ENCODE peak calls at places on chromosomes 7 and 10, in four cellular contexts. One of them, this sample, is unnamed.

GRCh38 chr10:86267286-86268195 is 99.1 kb downstream of the GRID1 start:
- DNase-seq in IMR-90: no peak
- DNase-seq in progenitor cell of endocrine pancreas: peak; percentile 3
- DNase-seq in WERI-Rb-1: no peak
- DNase-seq in this sample: peak; percentile 42

GRCh38 chr7:148330822-148331221 is 259.7 kb upstream of the C7orf33 start:
- DNase-seq in IMR-90: no peak
- DNase-seq in WERI-Rb-1: no peak
- DNase-seq in progenitor cell of endocrine pancreas: no peak
- DNase-seq in this sample: no peak

GRCh38 chr10:43054593-43054992 is 22.3 kb upstream of the RET start:
- DNase-seq in IMR-90: no peak
- DNase-seq in progenitor cell of endocrine pancreas: no peak
- DNase-seq in WERI-Rb-1: no peak
- DNase-seq in this sample: no peak

GRCh38 chr7:127618042-127618441 is at the start of gene PAX4:
- DNase-seq in progenitor cell of endocrine pancreas: no peak
- DNase-seq in WERI-Rb-1: no peak
- DNase-seq in IMR-90: no peak
- DNase-seq in this sample: no peak

GRCh38 chr10:86673827-86674581 is 5.7 kb downstream of the LDB3 start:
- DNase-seq in progenitor cell of endocrine pancreas: no peak
- DNase-seq in IMR-90: no peak
- DNase-seq in WERI-Rb-1: peak; percentile 91
- DNase-seq in this sample: peak; percentile 70

GRCh38 chr10:115936926-115937755 is 335.9 kb downstream of the GFRA1 start:
- DNase-seq in WERI-Rb-1: no peak
- DNase-seq in progenitor cell of endocrine pancreas: no peak
- DNase-seq in IMR-90: peak; percentile 69
- DNase-seq in this sample: no peak

GRCh38 chr10:33421789-33422188 is 87.3 kb upstream of the NRP1 start:
- DNase-seq in IMR-90: peak; percentile 93
- DNase-seq in WERI-Rb-1: no peak
- DNase-seq in progenitor cell of endocrine pancreas: no peak
- DNase-seq in this sample: no peak

GRCh38 chr7:141074162-141074989 is 512 bp downstream of the TMEM178B start:
- DNase-seq in WERI-Rb-1: peak; percentile 46
- DNase-seq in IMR-90: no peak
- DNase-seq in progenitor cell of endocrine pancreas: peak; percentile 29
- DNase-seq in this sample: peak; percentile 87

GRCh38 chr7:111788426-111788825 is 226.1 kb upstream of the IMMP2L start:
- DNase-seq in WERI-Rb-1: peak; percentile 61
- DNase-seq in IMR-90: peak; percentile 61
- DNase-seq in progenitor cell of endocrine pancreas: no peak
- DNase-seq in this sample: peak; percentile 55

GRCh38 chr10:79201706-79202105 is 132.9 kb downstream of the ZMIZ1 start:
- DNase-seq in WERI-Rb-1: no peak
- DNase-seq in IMR-90: no peak
- DNase-seq in progenitor cell of endocrine pancreas: no peak
- DNase-seq in this sample: no peak

GRCh38 chr7:78363866-78364265 is 565.3 kb downstream of the PHTF2 start:
- DNase-seq in WERI-Rb-1: no peak
- DNase-seq in progenitor cell of endocrine pancreas: no peak
- DNase-seq in IMR-90: no peak
- DNase-seq in this sample: no peak

GRCh38 chr10:69123306-69123746 is 652 bp upstream of the VPS26A start:
- DNase-seq in WERI-Rb-1: peak; percentile 73
- DNase-seq in IMR-90: peak; percentile 71
- DNase-seq in progenitor cell of endocrine pancreas: no peak
- DNase-seq in this sample: no peak

GRCh38 chr10:17138450-17139062 is 8.9 kb upstream of the CUBN start:
- DNase-seq in progenitor cell of endocrine pancreas: no peak
- DNase-seq in IMR-90: no peak
- DNase-seq in WERI-Rb-1: no peak
- DNase-seq in this sample: no peak

GRCh38 chr7:117048114-117048853 is 95.0 kb downstream of the ST7 start:
- DNase-seq in progenitor cell of endocrine pancreas: no peak
- DNase-seq in WERI-Rb-1: no peak
- DNase-seq in IMR-90: no peak
- DNase-seq in this sample: no peak

GRCh38 chr7:27462575-27463270 is 200.0 kb downstream of the HIBADH start:
- DNase-seq in WERI-Rb-1: no peak
- DNase-seq in progenitor cell of endocrine pancreas: no peak
- DNase-seq in IMR-90: peak; percentile 33
- DNase-seq in this sample: no peak

GRCh38 chr7:133564484-133564883 is 311.6 kb downstream of the EXOC4 start:
- DNase-seq in WERI-Rb-1: no peak
- DNase-seq in progenitor cell of endocrine pancreas: no peak
- DNase-seq in IMR-90: no peak
- DNase-seq in this sample: no peak

GRCh38 chr7:23691320-23691719 is 11.3 kb downstream of the FAM221A start:
- DNase-seq in progenitor cell of endocrine pancreas: no peak
- DNase-seq in WERI-Rb-1: no peak
- DNase-seq in IMR-90: peak; percentile 41
- DNase-seq in this sample: no peak

GRCh38 chr10:49008056-49008455 is 68.4 kb upstream of the LRRC18 start:
- DNase-seq in WERI-Rb-1: no peak
- DNase-seq in progenitor cell of endocrine pancreas: no peak
- DNase-seq in IMR-90: no peak
- DNase-seq in this sample: peak; percentile 17

GRCh38 chr10:11472158-11472753 is 139.2 kb downstream of the USP6NL start:
- DNase-seq in progenitor cell of endocrine pancreas: peak; percentile 44
- DNase-seq in WERI-Rb-1: peak; percentile 46
- DNase-seq in IMR-90: peak; percentile 41
- DNase-seq in this sample: peak; percentile 94
- TF ChIP-seq CTCF in progenitor cell of endocrine pancreas: peak; percentile 78
- TF ChIP-seq CTCF in WERI-Rb-1: peak; percentile 69
- TF ChIP-seq CTCF in IMR-90: peak; percentile 58
- TF ChIP-seq CTCF in this sample: peak; percentile 96

GRCh38 chr7:33923440-33924229 is 18.3 kb downstream of the BMPER start:
- DNase-seq in IMR-90: no peak
- DNase-seq in WERI-Rb-1: no peak
- DNase-seq in progenitor cell of endocrine pancreas: no peak
- DNase-seq in this sample: no peak
- TF ChIP-seq CTCF in IMR-90: peak; percentile 0
- TF ChIP-seq CTCF in WERI-Rb-1: no peak
- TF ChIP-seq CTCF in progenitor cell of endocrine pancreas: peak; percentile 11
- TF ChIP-seq CTCF in this sample: peak; percentile 65

DNA sequence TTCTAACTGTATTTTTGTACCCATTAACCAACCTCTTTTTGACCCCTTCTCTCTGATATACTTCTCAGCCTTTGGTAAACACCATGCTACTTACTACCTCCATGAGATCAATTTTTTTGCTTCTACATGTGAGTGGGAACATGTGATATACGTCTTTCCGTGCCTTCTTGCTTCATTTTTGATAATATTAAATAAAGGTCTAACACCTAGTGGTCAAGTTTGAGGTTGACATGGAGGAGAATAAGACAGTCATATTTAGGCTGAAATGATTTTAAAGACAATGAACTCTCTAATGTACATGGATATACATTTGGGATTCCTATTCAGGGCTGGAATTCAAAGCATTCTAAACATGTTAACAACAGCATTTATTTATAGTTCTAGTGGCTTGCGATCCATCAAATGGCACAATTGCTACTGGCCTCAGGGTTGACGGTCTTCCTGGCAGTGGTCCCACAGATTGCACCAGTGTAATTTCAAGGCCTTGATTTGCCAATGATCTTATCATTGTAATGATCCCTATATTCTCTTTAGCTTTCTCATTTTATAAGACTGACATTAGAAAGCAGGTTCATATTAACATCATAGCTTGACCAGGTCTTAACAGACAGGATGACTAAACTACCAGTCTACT is 315.9 kb upstream of the ETV1 start:
- DNase-seq in WERI-Rb-1: no peak
- DNase-seq in IMR-90: no peak
- DNase-seq in progenitor cell of endocrine pancreas: no peak
- DNase-seq in this sample: no peak
- TF ChIP-seq CTCF in WERI-Rb-1: no peak
- TF ChIP-seq CTCF in IMR-90: no peak
- TF ChIP-seq CTCF in progenitor cell of endocrine pancreas: peak; percentile 30
- TF ChIP-seq CTCF in this sample: peak; percentile 62

DNA sequence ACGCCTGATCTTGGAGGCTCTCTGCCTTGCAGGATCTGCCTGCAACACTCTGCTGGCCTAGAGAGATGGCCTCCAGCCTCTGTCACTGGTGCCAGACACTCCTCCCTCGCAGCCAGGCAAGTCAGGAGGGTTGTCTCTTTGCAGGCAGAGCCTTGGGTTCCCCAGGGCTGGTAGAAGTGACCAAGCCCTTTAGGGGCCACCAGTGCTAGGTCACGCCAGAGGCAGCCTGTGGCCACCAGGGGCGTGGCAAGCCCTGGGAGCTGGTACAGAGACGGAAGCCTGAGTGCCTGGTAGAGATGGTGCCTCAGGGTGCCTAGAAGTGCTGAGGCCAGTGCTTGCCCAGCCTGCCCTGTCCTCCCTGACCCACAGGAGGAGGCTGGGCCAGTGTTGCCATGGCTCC is 9.1 kb downstream of the ADCYAP1R1 start:
- DNase-seq in progenitor cell of endocrine pancreas: no peak
- DNase-seq in IMR-90: no peak
- DNase-seq in WERI-Rb-1: no peak
- DNase-seq in this sample: peak; percentile 76
- TF ChIP-seq CTCF in progenitor cell of endocrine pancreas: peak; percentile 34
- TF ChIP-seq CTCF in IMR-90: no peak
- TF ChIP-seq CTCF in WERI-Rb-1: peak; percentile 24
- TF ChIP-seq CTCF in this sample: peak; percentile 68

GRCh38 chr10:13990392-13990805 is 340.3 kb downstream of the FRMD4A start:
- DNase-seq in progenitor cell of endocrine pancreas: no peak
- DNase-seq in IMR-90: peak; percentile 14
- DNase-seq in WERI-Rb-1: no peak
- DNase-seq in this sample: no peak

GRCh38 chr10:13993169-13993568 is 337.6 kb downstream of the FRMD4A start:
- DNase-seq in IMR-90: peak; percentile 90
- DNase-seq in WERI-Rb-1: no peak
- DNase-seq in progenitor cell of endocrine pancreas: no peak
- DNase-seq in this sample: no peak

GRCh38 chr10:13989616-13990015 is 341.1 kb downstream of the FRMD4A start:
- DNase-seq in progenitor cell of endocrine pancreas: no peak
- DNase-seq in IMR-90: no peak
- DNase-seq in WERI-Rb-1: no peak
- DNase-seq in this sample: no peak

GRCh38 chr10:13990918-13991317 is 339.8 kb downstream of the FRMD4A start:
- DNase-seq in WERI-Rb-1: no peak
- DNase-seq in IMR-90: peak; percentile 67
- DNase-seq in progenitor cell of endocrine pancreas: no peak
- DNase-seq in this sample: no peak

GRCh38 chr10:13991353-13991752 is 339.4 kb downstream of the FRMD4A start:
- DNase-seq in IMR-90: no peak
- DNase-seq in WERI-Rb-1: no peak
- DNase-seq in progenitor cell of endocrine pancreas: no peak
- DNase-seq in this sample: no peak
- TF ChIP-seq CTCF in IMR-90: no peak
- TF ChIP-seq CTCF in WERI-Rb-1: no peak
- TF ChIP-seq CTCF in progenitor cell of endocrine pancreas: no peak
- TF ChIP-seq CTCF in this sample: peak; percentile 47

GRCh38 chr10:104022020-104022419 is 55.1 kb downstream of the SLK start:
- DNase-seq in progenitor cell of endocrine pancreas: no peak
- DNase-seq in IMR-90: no peak
- DNase-seq in WERI-Rb-1: no peak
- DNase-seq in this sample: no peak

GRCh38 chr10:104028823-104029527 is 56.7 kb downstream of the COL17A1 start:
- DNase-seq in IMR-90: no peak
- DNase-seq in WERI-Rb-1: no peak
- DNase-seq in progenitor cell of endocrine pancreas: no peak
- DNase-seq in this sample: no peak

GRCh38 chr10:104028146-104028545 is 57.5 kb downstream of the COL17A1 start:
- DNase-seq in progenitor cell of endocrine pancreas: no peak
- DNase-seq in WERI-Rb-1: peak; percentile 55
- DNase-seq in IMR-90: peak; percentile 23
- DNase-seq in this sample: peak; percentile 80

GRCh38 chr10:104026762-104027161 is 58.9 kb downstream of the COL17A1 start:
- DNase-seq in progenitor cell of endocrine pancreas: no peak
- DNase-seq in IMR-90: no peak
- DNase-seq in WERI-Rb-1: no peak
- DNase-seq in this sample: no peak

GRCh38 chr10:104025524-104025923 is 58.6 kb downstream of the SLK start:
- DNase-seq in WERI-Rb-1: no peak
- DNase-seq in IMR-90: no peak
- DNase-seq in progenitor cell of endocrine pancreas: no peak
- DNase-seq in this sample: no peak
- TF ChIP-seq CTCF in WERI-Rb-1: no peak
- TF ChIP-seq CTCF in IMR-90: no peak
- TF ChIP-seq CTCF in progenitor cell of endocrine pancreas: no peak
- TF ChIP-seq CTCF in this sample: no peak

GRCh38 chr10:23514321-23514720 is 75.4 kb downstream of the OTUD1 start:
- DNase-seq in IMR-90: no peak
- DNase-seq in progenitor cell of endocrine pancreas: no peak
- DNase-seq in WERI-Rb-1: no peak
- DNase-seq in this sample: no peak

GRCh38 chr10:23521735-23522134 is 82.9 kb downstream of the OTUD1 start:
- DNase-seq in IMR-90: no peak
- DNase-seq in progenitor cell of endocrine pancreas: no peak
- DNase-seq in WERI-Rb-1: no peak
- DNase-seq in this sample: no peak

GRCh38 chr10:23512355-23513058 is 73.6 kb downstream of the OTUD1 start:
- DNase-seq in IMR-90: peak; percentile 57
- DNase-seq in WERI-Rb-1: no peak
- DNase-seq in progenitor cell of endocrine pancreas: no peak
- DNase-seq in this sample: no peak

GRCh38 chr10:23517155-23517554 is 78.3 kb downstream of the OTUD1 start:
- DNase-seq in WERI-Rb-1: no peak
- DNase-seq in IMR-90: no peak
- DNase-seq in progenitor cell of endocrine pancreas: no peak
- DNase-seq in this sample: no peak

GRCh38 chr10:23516530-23516929 is 77.7 kb downstream of the OTUD1 start:
- DNase-seq in WERI-Rb-1: no peak
- DNase-seq in progenitor cell of endocrine pancreas: no peak
- DNase-seq in IMR-90: peak; percentile 12
- DNase-seq in this sample: no peak
- TF ChIP-seq CTCF in WERI-Rb-1: peak; percentile 39
- TF ChIP-seq CTCF in progenitor cell of endocrine pancreas: peak; percentile 72
- TF ChIP-seq CTCF in IMR-90: peak; percentile 43
- TF ChIP-seq CTCF in this sample: peak; percentile 80

This sample was measured in endodermal cell.